ENCODE peak calls at places on chromosomes 12 and 14, in nine cellular contexts. H is stimulated activated CD4-positive, alpha-beta T cell treated with anti-CD3 and anti-CD28 coated beads, TNF-alpha, amount 100 ng/mL, for 1 hour; R is NCI-H2107; I is C1 segment of cervical spinal cord; Q is IMR-90; S is frontal cortex; U is activated CD4-positive, alpha-beta T cell treated with anti-CD3 and anti-CD28 coated beads, Interleukin-2, amount 50 U/mL, for 24 hours; E is activated T-helper 1 cell treated with anti-CD3 and anti-CD28 coated beads, Interleukin-12 subunit alpha, Interleukin-12 subunit beta, Interleukin-2, Interleukin-4 antibody, amounts not matched to agents 30 ng/mL and 10 ng/mL and 1 ng/mL, durations not matched to agents 14 hours and 24 hours and 36 hours; T is aorta. G is an unnamed sample.

GRCh38 chr14:103055693-103056092 is 1.7 kb downstream of the CDC42BPB start:
- DNase-seq in H (no peak), R (no peak), I (no peak), Q (peak; percentile 10), S (no peak), U (no peak), E (no peak), T (no peak), G (no peak)

GRCh38 chr12:121958521-121959240 is 40.3 kb downstream of the CFAP251 start:
- DNase-seq in H (no peak), R (peak; percentile 11), I (no peak), Q (peak; percentile 78), S (no peak), U (no peak), E (no peak), T (no peak), G (no peak)

GRCh38 chr12:128637616-128638606 is 185.8 kb downstream of the SLC15A4 start:
- DNase-seq in H (no peak), R (no peak), I (no peak), Q (no peak), S (no peak), U (no peak), E (no peak), T (no peak), G (no peak)

GRCh38 chr14:63454863-63455622 is 88.1 kb downstream of the PPP2R5E start:
- DNase-seq in H (no peak), R (peak; percentile 87), I (no peak), Q (peak; percentile 54), S (no peak), U (no peak), E (no peak), T (no peak), G (no peak)

GRCh38 chr14:68795602-68796417 is 2.9 kb upstream of the ZFP36L1 start:
- DNase-seq in H (no peak), R (peak; percentile 37), I (peak; percentile 72), Q (peak; percentile 79), S (peak; percentile 76), U (peak; percentile 82), E (peak; percentile 80), T (peak; percentile 92), G (peak; percentile 88)

GRCh38 chr12:20142956-20143355 is 225.4 kb upstream of the PDE3A start:
- DNase-seq in H (no peak), R (no peak), I (no peak), Q (no peak), S (no peak), U (no peak), E (no peak), T (no peak), G (no peak)

GRCh38 chr14:29536886-29537511 is 390.6 kb downstream of the PRKD1 start:
- DNase-seq in H (no peak), R (peak; percentile 15), I (no peak), Q (peak; percentile 35), S (no peak), U (no peak), E (no peak), T (no peak), G (no peak)

GRCh38 chr14:27686137-27686536 is 1080.5 kb upstream of the FOXG1 start:
- DNase-seq in H (no peak), R (no peak), I (no peak), Q (no peak), S (no peak), U (no peak), E (no peak), T (no peak), G (no peak)